ENCODE peak calls at places on chromosomes 16 and 17, in nine cellular contexts. V is MM.1S, W is pancreas, E is BE2C, U is cardiac fibroblast, G is AG09309, T is A549, H is OCI-LY7, K is bronchial epithelial cell. A is an unnamed sample.

GRCh38 chr17:48494335-48494734 is 36.5 kb downstream of the HOXB1 start:
- DNase-seq in V (no peak), W (no peak), E (no peak), U (peak), G (no peak), T (no peak), H (no peak), K (peak), A (no peak)

GRCh38 chr16:87203060-87203656 is 114.0 kb downstream of the C16orf95 start:
- DNase-seq in V (peak), W (peak), E (peak), U (peak), G (no peak), T (peak), H (peak), K (peak), A (peak)

GRCh38 chr17:64411999-64412771 is 21.5 kb upstream of the PECAM1 start:
- DNase-seq in V (no peak), W (no peak), E (no peak), U (peak), G (no peak), T (no peak), H (peak), K (no peak), A (no peak)

GRCh38 chr17:83089322-83090156 is 10.1 kb downstream of the METRNL start:
- DNase-seq in V (no peak), W (no peak), E (no peak), U (no peak), G (no peak), T (no peak), H (no peak), K (no peak), A (no peak)

GRCh38 chr16:14097182-14097951 is 26.2 kb downstream of the MRTFB start:
- DNase-seq in V (no peak), W (no peak), E (no peak), U (no peak), G (no peak), T (no peak), H (no peak), K (peak), A (no peak)

GRCh38 chr17:43966276-43966675 is 12.5 kb upstream of the PYY start:
- DNase-seq in V (no peak), W (no peak), E (no peak), U (no peak), G (no peak), T (no peak), H (no peak), K (peak), A (no peak)

GRCh38 chr16:88737298-88738166 is 31.2 kb downstream of the CTU2 start:
- DNase-seq in V (peak), W (peak), E (peak), U (peak), G (no peak), T (peak), H (peak), K (peak), A (peak)

GRCh38 chr17:67400193-67400592 is 23.1 kb downstream of the PITPNC1 start:
- DNase-seq in V (no peak), W (no peak), E (no peak), U (no peak), G (no peak), T (no peak), H (no peak), K (no peak), A (no peak)

GRCh38 chr17:74987909-74988711 is 678 bp downstream of the CDR2L start:
- DNase-seq in V (no peak), W (peak), E (peak), U (peak), G (no peak), T (no peak), H (peak), K (peak), A (no peak)

GRCh38 chr17:79650283-79650682 is 39.4 kb upstream of the RBFOX3 start:
- DNase-seq in V (no peak), W (no peak), E (no peak), U (no peak), G (no peak), T (no peak), H (no peak), K (no peak), A (no peak)

GRCh38 chr17:76709077-76709950 is 1.5 kb downstream of the MXRA7 start:
- DNase-seq in V (no peak), W (no peak), E (peak), U (peak), G (peak), T (no peak), H (no peak), K (peak), A (no peak)

GRCh38 chr17:77332981-77333685 is 192.4 kb downstream of the SEC14L1 start:
- DNase-seq in V (no peak), W (no peak), E (no peak), U (peak), G (peak), T (no peak), H (peak), K (peak), A (no peak)

GRCh38 chr17:60145006-60145935 is 4.5 kb upstream of the CA4 start:
- DNase-seq in V (no peak), W (no peak), E (no peak), U (no peak), G (no peak), T (no peak), H (no peak), K (no peak), A (no peak)

GRCh38 chr16:70674221-70675014 is 11.4 kb downstream of the MTSS2 start:
- DNase-seq in V (no peak), W (peak), E (no peak), U (no peak), G (no peak), T (no peak), H (no peak), K (no peak), A (no peak)

GRCh38 chr17:63478814-63479494 is 2.1 kb downstream of the ACE start:
- DNase-seq in V (peak), W (peak), E (peak), U (peak), G (peak), T (peak), H (peak), K (peak), A (peak)

GRCh38 chr17:5381542-5381941 is 37.9 kb downstream of the NUP88 start:
- DNase-seq in V (no peak), W (no peak), E (no peak), U (peak), G (no peak), T (no peak), H (no peak), K (peak), A (no peak)

GRCh38 chr17:77098884-77099545 is 41.8 kb upstream of the SEC14L1 start:
- DNase-seq in V (no peak), W (no peak), E (no peak), U (peak), G (peak), T (no peak), H (no peak), K (peak), A (no peak)

GRCh38 chr17:81479175-81479574 is 33.4 kb downstream of the ACTG1 start:
- DNase-seq in V (no peak), W (no peak), E (peak), U (no peak), G (no peak), T (no peak), H (no peak), K (no peak), A (no peak)

GRCh38 chr17:47742319-47743181 is 9.5 kb downstream of the TBX21 start:
- DNase-seq in V (no peak), W (no peak), E (peak), U (peak), G (no peak), T (no peak), H (peak), K (no peak), A (no peak)

GRCh38 chr17:81405382-81406005 is 10.2 kb downstream of the BAHCC1 start:
- DNase-seq in V (no peak), W (no peak), E (no peak), U (peak), G (no peak), T (no peak), H (no peak), K (no peak), A (no peak)

GRCh38 chr17:2347805-2348685 is 10.7 kb downstream of the SGSM2 start:
- DNase-seq in V (no peak), W (no peak), E (peak), U (peak), G (peak), T (peak), H (no peak), K (peak), A (no peak)

GRCh38 chr17:7216242-7217112 is 3.2 kb downstream of the DLG4 start:
- DNase-seq in V (no peak), W (no peak), E (no peak), U (no peak), G (no peak), T (no peak), H (peak), K (no peak), A (no peak)

GRCh38 chr17:76909971-76910760 is 42.0 kb downstream of the MGAT5B start:
- DNase-seq in V (peak), W (peak), E (no peak), U (peak), G (no peak), T (peak), H (peak), K (peak), A (no peak)

GRCh38 chr16:16797239-16797638 is 418.3 kb downstream of the NPIPA7 start:
- DNase-seq in V (peak), W (no peak), E (no peak), U (no peak), G (no peak), T (no peak), H (peak), K (no peak), A (no peak)

GRCh38 chr17:35254107-35254802 is 11.4 kb downstream of the SLFN5 start:
- DNase-seq in V (no peak), W (no peak), E (no peak), U (peak), G (peak), T (peak), H (no peak), K (peak), A (no peak)

GRCh38 chr17:78997231-78997741 is 12.3 kb downstream of the CANT1 start:
- DNase-seq in V (no peak), W (peak), E (no peak), U (no peak), G (no peak), T (no peak), H (no peak), K (no peak), A (no peak)

GRCh38 chr16:47492428-47493357 is 31.6 kb downstream of the PHKB start:
- DNase-seq in V (no peak), W (no peak), E (peak), U (peak), G (no peak), T (no peak), H (peak), K (no peak), A (peak)

GRCh38 chr17:22286337-22287041 is 594.2 kb downstream of the KCNJ18 start:
- DNase-seq in V (no peak), W (no peak), E (no peak), U (no peak), G (no peak), T (no peak), H (no peak), K (no peak), A (no peak)

DNA sequence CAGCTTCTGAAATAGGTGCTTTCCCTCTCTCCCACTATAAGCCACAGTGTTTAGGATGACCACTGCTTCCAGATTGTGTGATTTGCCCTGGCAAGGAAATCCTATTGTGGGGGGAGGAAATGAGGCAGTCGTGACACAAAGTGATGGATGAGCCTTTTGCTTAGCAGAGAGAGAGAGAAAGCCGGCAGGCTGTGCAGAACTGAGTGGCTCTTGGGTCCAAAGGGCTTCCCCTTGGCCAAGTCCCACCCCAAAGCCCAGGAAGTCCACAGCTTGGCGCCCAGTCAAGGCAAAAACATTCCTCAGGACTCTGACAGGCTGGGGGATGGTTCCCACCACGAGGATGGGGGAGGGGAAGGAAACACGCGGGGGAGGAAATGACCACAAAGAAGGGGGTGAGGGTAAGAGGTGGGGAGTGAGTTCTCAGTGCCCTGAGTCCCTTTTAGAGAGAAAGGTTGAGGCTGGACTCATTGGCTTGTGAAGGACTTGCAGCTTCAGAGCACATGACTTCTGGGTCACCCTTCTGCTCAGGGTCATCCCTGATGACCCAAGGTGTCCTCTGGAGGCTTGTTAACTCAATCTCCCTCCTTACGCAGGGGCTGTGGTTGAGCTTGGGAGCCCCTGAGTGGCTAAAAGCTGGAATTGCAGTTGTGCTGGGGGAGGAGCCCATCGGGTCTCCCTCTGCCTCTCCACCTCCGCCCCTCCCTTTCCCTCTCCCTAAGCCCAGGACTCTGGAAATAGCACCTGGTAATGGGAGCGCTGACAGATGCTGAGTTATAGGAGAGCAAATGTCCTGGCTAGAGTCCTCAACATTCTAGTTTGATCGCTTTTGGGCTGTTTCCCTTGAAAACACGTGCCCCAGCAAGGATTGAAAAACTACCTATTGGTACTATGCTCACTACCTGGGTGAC is 10.3 kb upstream of the MSL1 start:
- DNase-seq in V (peak), W (peak), E (peak), U (peak), G (peak), T (peak), H (peak), K (peak), A (peak)
- H3K4me3 ChIP-seq in V (peak), W (no peak), E (peak), U (no peak), G (peak), T (peak), H (peak), K (no peak), A (no peak)

GRCh38 chr16:11015607-11016006 is 71.2 kb downstream of the CLEC16A start:
- DNase-seq in V (no peak), W (peak), E (no peak), U (no peak), G (no peak), T (no peak), H (no peak), K (no peak), A (no peak)
- TF ChIP-seq CTCF in V (no peak), W (no peak), E (no peak), U (no peak), G (no peak), T (no peak), H (no peak), K (no peak), A (no peak)

GRCh38 chr17:57259817-57260216 is 3.5 kb downstream of the MSI2 start:
- DNase-seq in V (no peak), W (no peak), E (no peak), U (no peak), G (no peak), T (no peak), H (no peak), K (no peak), A (no peak)
- H3K4me3 ChIP-seq in V (no peak), W (no peak), E (peak), U (no peak), G (no peak), T (no peak), H (peak), K (no peak), A (no peak)

GRCh38 chr17:14784997-14785696 is 480.0 kb downstream of the PMP22 start:
- DNase-seq in V (peak), W (no peak), E (no peak), U (no peak), G (no peak), T (no peak), H (peak), K (peak), A (peak)
- TF ChIP-seq CTCF in V (no peak), W (no peak), E (no peak), U (no peak), G (peak), T (no peak), H (peak), K (peak), A (peak)

DNA sequence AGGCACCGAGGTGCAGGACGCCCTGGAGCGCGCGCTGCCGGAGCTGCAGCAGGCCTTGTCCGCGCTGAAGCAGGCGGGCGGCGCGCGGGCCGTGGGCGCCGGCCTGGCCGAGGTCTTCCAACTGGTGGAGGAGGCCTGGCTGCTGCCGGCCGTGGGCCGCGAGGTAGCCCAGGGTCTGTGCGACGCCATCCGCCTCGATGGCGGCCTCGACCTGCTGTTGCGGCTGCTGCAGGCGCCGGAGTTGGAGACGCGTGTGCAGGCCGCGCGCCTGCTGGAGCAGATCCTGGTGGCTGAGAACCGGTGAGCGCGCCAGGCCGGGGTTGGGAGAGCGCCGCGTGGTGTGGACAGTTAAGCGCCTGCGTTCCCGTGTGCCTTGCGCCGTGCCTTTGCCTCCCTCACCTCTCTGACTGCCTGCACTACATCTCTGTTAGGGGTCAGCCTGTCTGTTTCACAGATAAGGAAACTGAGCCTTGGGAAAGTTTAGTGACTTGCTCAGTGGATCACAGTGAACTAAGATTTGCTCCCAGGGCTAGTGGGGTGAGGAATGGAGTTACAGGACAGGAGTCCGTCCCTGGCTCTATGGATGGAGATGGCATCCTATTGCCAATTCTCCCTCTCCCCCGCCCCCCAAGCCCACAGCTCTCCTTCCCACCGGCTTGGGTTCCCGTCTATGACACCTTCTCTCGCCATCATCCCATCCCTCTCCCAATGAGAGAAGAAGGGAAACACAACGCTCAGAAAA is 880 bp downstream of the SARM1 start:
- DNase-seq in V (no peak), W (no peak), E (peak), U (peak), G (no peak), T (no peak), H (peak), K (no peak), A (no peak)
- H3K4me3 ChIP-seq in V (peak), W (peak), E (peak), U (peak), G (peak), T (peak), H (peak), K (no peak), A (peak)

DNA sequence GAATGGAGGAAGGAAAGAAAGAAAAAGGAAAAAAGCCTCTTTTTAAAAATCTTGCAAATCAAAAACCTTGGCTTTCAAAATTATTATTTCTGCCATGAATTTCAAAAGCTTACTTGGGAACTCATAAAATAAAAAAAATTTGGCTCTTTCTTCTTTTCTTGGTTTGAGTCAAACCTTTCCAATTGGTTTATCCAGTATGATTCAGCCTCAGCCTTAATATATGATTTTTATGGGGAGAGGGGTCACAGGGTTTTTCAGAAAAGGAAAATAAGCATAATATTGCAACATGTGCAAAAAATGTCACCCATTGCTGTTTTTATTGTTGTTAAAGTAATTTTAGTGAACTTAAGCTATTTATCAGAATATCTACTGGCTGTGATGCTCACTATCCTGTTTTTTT is 31.2 kb upstream of the HAPSTR1 start:
- DNase-seq in V (no peak), W (no peak), E (no peak), U (no peak), G (no peak), T (no peak), H (no peak), K (no peak), A (no peak)
- TF ChIP-seq CTCF in V (no peak), W (no peak), E (no peak), U (no peak), G (no peak), T (no peak), H (no peak), K (no peak), A (no peak)

A was measured in GM12864.